ENCODE peak calls at places on chromosome 6, in seven cellular contexts. C is KG1; M is cardiac muscle cell; F is GM19239; T is Kasumi-1; H is heart left ventricle; G is activated T-cell treated with anti-CD3 and anti-CD28 coated beads, Interleukin-2, amount 50 U/mL, for 72 hours. Q is an unnamed sample.

GRCh38 chr6:143376861-143377260 is 73.6 kb downstream of the ADAT2 start:
- DNase-seq in C (no peak), M (no peak), F (no peak), T (no peak), H (no peak), G (no peak), Q (no peak)

GRCh38 chr6:13250703-13251102 is 77.6 kb downstream of the TBC1D7 start:
- DNase-seq in C (no peak), M (no peak), F (no peak), T (no peak), H (no peak), G (no peak), Q (no peak)

GRCh38 chr6:14200047-14200446 is 82.5 kb downstream of the CD83 start:
- DNase-seq in C (no peak), M (no peak), F (no peak), T (no peak), H (no peak), G (no peak), Q (peak; percentile 31)

GRCh38 chr6:121297699-121298098 is 36.6 kb downstream of the TBC1D32 start:
- DNase-seq in C (no peak), M (no peak), F (no peak), T (peak; percentile 38), H (no peak), G (no peak), Q (no peak)

GRCh38 chr6:168428052-168428829 is 12.7 kb upstream of the SMOC2 start:
- DNase-seq in C (no peak), M (no peak), F (no peak), T (no peak), H (no peak), G (no peak), Q (no peak)

GRCh38 chr6:110232456-110232855 is 52.2 kb downstream of the CDC40 start:
- DNase-seq in C (no peak), M (no peak), F (no peak), T (no peak), H (no peak), G (no peak), Q (peak; percentile 1)

GRCh38 chr6:2108700-2109306 is 136.6 kb downstream of the GMDS start:
- DNase-seq in C (no peak), M (peak; percentile 29), F (no peak), T (no peak), H (no peak), G (no peak), Q (no peak)

GRCh38 chr6:22896716-22897115 is 327.4 kb downstream of the HDGFL1 start:
- DNase-seq in C (no peak), M (no peak), F (no peak), T (no peak), H (no peak), G (no peak), Q (no peak)

GRCh38 chr6:467671-468082 is 76.1 kb downstream of the IRF4 start:
- DNase-seq in C (no peak), M (no peak), F (no peak), T (no peak), H (no peak), G (no peak), Q (no peak)

GRCh38 chr6:46367365-46367764 is 123.9 kb downstream of the RCAN2 start:
- DNase-seq in C (no peak), M (no peak), F (no peak), T (no peak), H (no peak), G (no peak), Q (no peak)

GRCh38 chr6:75502884-75503283 is 9.3 kb upstream of the FILIP1 start:
- DNase-seq in C (no peak), M (no peak), F (no peak), T (no peak), H (no peak), G (no peak), Q (no peak)

GRCh38 chr6:107107791-107108190 is 7.5 kb downstream of the BEND3 start:
- DNase-seq in C (no peak), M (no peak), F (no peak), T (no peak), H (no peak), G (no peak), Q (no peak)

GRCh38 chr6:100257661-100258395 is 206.9 kb downstream of the SIM1 start:
- DNase-seq in C (no peak), M (no peak), F (peak; percentile 5), T (peak; percentile 86), H (no peak), G (no peak), Q (no peak)

GRCh38 chr6:137904822-137905617 is 38.0 kb downstream of the TNFAIP3 start:
- DNase-seq in C (no peak), M (no peak), F (no peak), T (no peak), H (no peak), G (peak; percentile 80), Q (peak; percentile 64)

GRCh38 chr6:159665868-159666635 is 27.0 kb downstream of the SOD2 start:
- DNase-seq in C (no peak), M (no peak), F (no peak), T (no peak), H (no peak), G (no peak), Q (no peak)

GRCh38 chr6:35461270-35461669 is 6.9 kb upstream of the RPL10A start:
- DNase-seq in C (no peak), M (no peak), F (no peak), T (no peak), H (no peak), G (no peak), Q (no peak)

GRCh38 chr6:108165714-108166663 is at the start of gene NR2E1:
- DNase-seq in C (no peak), M (no peak), F (no peak), T (no peak), H (no peak), G (no peak), Q (no peak)

GRCh38 chr6:169029861-169030260 is 223.8 kb downstream of the THBS2 start:
- DNase-seq in C (no peak), M (no peak), F (no peak), T (no peak), H (no peak), G (no peak), Q (no peak)

GRCh38 chr6:121767254-121767653 is 331.8 kb downstream of the GJA1 start:
- DNase-seq in C (no peak), M (no peak), F (no peak), T (no peak), H (no peak), G (no peak), Q (no peak)

GRCh38 chr6:10190042-10190441 is 224.8 kb downstream of the TFAP2A start:
- DNase-seq in C (no peak), M (no peak), F (no peak), T (no peak), H (no peak), G (no peak), Q (no peak)

GRCh38 chr6:168031411-168032382 is 34.2 kb downstream of the KIF25 start:
- DNase-seq in C (peak; percentile 29), M (no peak), F (no peak), T (no peak), H (no peak), G (no peak), Q (peak; percentile 70)

GRCh38 chr6:47071681-47072080 is 29.5 kb upstream of the ADGRF1 start:
- DNase-seq in C (no peak), M (no peak), F (no peak), T (no peak), H (no peak), G (no peak), Q (no peak)

GRCh38 chr6:122071950-122072647 is 327.4 kb upstream of the HSF2 start:
- DNase-seq in C (no peak), M (no peak), F (no peak), T (no peak), H (peak; percentile 34), G (no peak), Q (peak; percentile 16)

GRCh38 chr6:2891768-2892170 is 11.3 kb downstream of the SERPINB9 start:
- DNase-seq in C (no peak), M (no peak), F (no peak), T (no peak), H (no peak), G (peak; percentile 81), Q (no peak)

GRCh38 chr6:91387290-91388062 is 800.6 kb upstream of the MAP3K7 start:
- DNase-seq in C (no peak), M (no peak), F (no peak), T (no peak), H (no peak), G (no peak), Q (no peak)

GRCh38 chr6:166955865-166956443 is 396 bp downstream of the RNASET2 start:
- DNase-seq in C (no peak), M (no peak), F (no peak), T (no peak), H (no peak), G (no peak), Q (no peak)

GRCh38 chr6:21263531-21264287 is 329.8 kb upstream of the SOX4 start:
- DNase-seq in C (no peak), M (no peak), F (no peak), T (no peak), H (no peak), G (peak; percentile 7), Q (peak; percentile 73)

GRCh38 chr6:53492860-53493634 is 51.9 kb downstream of the GCLC start:
- DNase-seq in C (peak; percentile 89), M (peak; percentile 65), F (no peak), T (peak; percentile 80), H (no peak), G (peak; percentile 59), Q (peak; percentile 50)

GRCh38 chr6:44203955-44204354 is 12.8 kb upstream of the MYMX start:
- DNase-seq in C (no peak), M (no peak), F (no peak), T (no peak), H (no peak), G (no peak), Q (no peak)

GRCh38 chr6:51360287-51360686 is 541.6 kb downstream of the TFAP2B start:
- DNase-seq in C (no peak), M (no peak), F (no peak), T (no peak), H (no peak), G (no peak), Q (no peak)

GRCh38 chr6:69816017-69816416 is 19.2 kb upstream of the LMBRD1 start:
- DNase-seq in C (no peak), M (no peak), F (no peak), T (no peak), H (no peak), G (no peak), Q (no peak)

GRCh38 chr6:7315684-7316366 is 2.8 kb upstream of the SSR1 start:
- DNase-seq in C (no peak), M (no peak), F (no peak), T (no peak), H (no peak), G (no peak), Q (no peak)

GRCh38 chr6:158042245-158042798 is 60.7 kb downstream of the SYNJ2 start:
- DNase-seq in C (no peak), M (peak; percentile 5), F (no peak), T (no peak), H (peak; percentile 86), G (no peak), Q (no peak)

GRCh38 chr6:99241905-99242534 is 107.5 kb downstream of the FAXC start:
- DNase-seq in C (no peak), M (peak; percentile 26), F (no peak), T (peak; percentile 63), H (no peak), G (no peak), Q (peak; percentile 5)

GRCh38 chr6:26494117-26494516 is 6.0 kb upstream of the BTN1A1 start:
- DNase-seq in C (no peak), M (no peak), F (no peak), T (no peak), H (no peak), G (no peak), Q (no peak)

GRCh38 chr6:1570848-1571247 is 38.9 kb upstream of the FOXC1 start:
- DNase-seq in C (no peak), M (no peak), F (no peak), T (no peak), H (no peak), G (no peak), Q (no peak)

GRCh38 chr6:144897441-144897921 is 612.3 kb downstream of the UTRN start:
- DNase-seq in C (no peak), M (no peak), F (no peak), T (no peak), H (no peak), G (no peak), Q (peak; percentile 92)

GRCh38 chr6:125728739-125729138 is 20.7 kb upstream of the HEY2 start:
- DNase-seq in C (no peak), M (peak; percentile 90), F (no peak), T (no peak), H (no peak), G (no peak), Q (no peak)